ENCODE peak calls at places on chromosome 11, in four cellular contexts. L is H54, B is AG04450, J is GM12892. E is an unnamed sample.

GRCh38 chr11:8040261-8040920 is 40.6 kb upstream of the TUB start:
- DNase-seq in J (no peak), L (no peak), B (no peak), E (no peak)

GRCh38 chr11:2804189-2804588 is 81.4 kb downstream of the CDKN1C start:
- DNase-seq in J (no peak), L (no peak), B (no peak), E (no peak)

GRCh38 chr11:35404397-35404775 is 15.0 kb downstream of the SLC1A2 start:
- DNase-seq in B (no peak), L (peak; percentile 26), J (no peak), E (no peak)

GRCh38 chr11:125448136-125448535 is 47.9 kb downstream of the FEZ1 start:
- DNase-seq in B (no peak), L (peak; percentile 37), J (no peak), E (no peak)

GRCh38 chr11:75771646-75772410 is 3.2 kb downstream of the DGAT2 start:
- DNase-seq in J (no peak), L (no peak), B (peak; percentile 18), E (no peak)

GRCh38 chr11:65764434-65764833 is 16.3 kb downstream of the AP5B1 start:
- DNase-seq in B (no peak), L (no peak), J (no peak), E (no peak)

GRCh38 chr11:114202011-114202609 is 94.1 kb upstream of the NNMT start:
- DNase-seq in B (no peak), J (no peak), L (no peak), E (no peak)

GRCh38 chr11:44338031-44338430 is 28.1 kb upstream of the ALX4 start:
- DNase-seq in L (no peak), J (no peak), B (no peak), E (no peak)

GRCh38 chr11:63880031-63880841 is 36.7 kb downstream of the RCOR2 start:
- DNase-seq in B (peak; percentile 27), L (peak; percentile 49), J (no peak), E (peak; percentile 37)

GRCh38 chr11:17790453-17790852 is 55.9 kb downstream of the KCNC1 start:
- DNase-seq in J (no peak), B (peak; percentile 63), L (peak; percentile 33), E (peak; percentile 2)

GRCh38 chr11:117328414-117329010 is 858 bp downstream of the CEP164 start:
- DNase-seq in L (no peak), B (no peak), J (no peak), E (no peak)

GRCh38 chr11:59141673-59142460 is 789 bp upstream of the FAM111A start:
- DNase-seq in L (no peak), B (no peak), J (no peak), E (peak; percentile 13)

GRCh38 chr11:127003260-127003981 is 2.9 kb upstream of the KIRREL3 start:
- DNase-seq in B (no peak), L (no peak), J (no peak), E (peak; percentile 47)

GRCh38 chr11:125224391-125225015 is 60.0 kb downstream of the PKNOX2 start:
- DNase-seq in J (no peak), L (peak; percentile 26), B (no peak), E (peak; percentile 10)

GRCh38 chr11:116420770-116421528 is 351.8 kb downstream of the BUD13 start:
- DNase-seq in L (peak; percentile 4), J (no peak), B (no peak), E (no peak)

GRCh38 chr11:64490562-64491216 is 100.3 kb upstream of the SLC22A12 start:
- DNase-seq in L (no peak), B (no peak), J (no peak), E (no peak)

GRCh38 chr11:114353448-114353847 is 46.9 kb downstream of the C11orf71 start:
- DNase-seq in L (no peak), J (no peak), B (no peak), E (no peak)

GRCh38 chr11:30489513-30489912 is 96.6 kb downstream of the MPPED2 start:
- DNase-seq in L (no peak), J (no peak), B (no peak), E (no peak)

GRCh38 chr11:62142921-62143320 is 19.1 kb downstream of the INCENP start:
- DNase-seq in B (no peak), L (no peak), J (no peak), E (no peak)

GRCh38 chr11:120401506-120401905 is 65.3 kb downstream of the ARHGEF12 start:
- DNase-seq in L (no peak), B (no peak), J (no peak), E (no peak)

GRCh38 chr11:4480577-4481539 is 1.6 kb upstream of the OR52K1 start:
- DNase-seq in B (no peak), L (no peak), J (no peak), E (no peak)

GRCh38 chr11:12906501-12906900 is 102.6 kb upstream of the RASSF10 start:
- DNase-seq in B (no peak), J (no peak), L (no peak), E (no peak)

GRCh38 chr11:2590951-2591754 is 108.6 kb downstream of the KCNQ1OT1 start:
- DNase-seq in L (no peak), J (peak; percentile 6), B (no peak), E (no peak)

GRCh38 chr11:64619811-64620285 is 28.8 kb downstream of the SLC22A12 start:
- DNase-seq in B (peak; percentile 7), J (no peak), L (peak; percentile 71), E (no peak)

GRCh38 chr11:64763804-64764611 is 4.2 kb upstream of the PYGM start:
- DNase-seq in B (no peak), J (no peak), L (no peak), E (no peak)

GRCh38 chr11:6928916-6929315 is 2.7 kb downstream of the ZNF215 start:
- DNase-seq in B (no peak), L (no peak), J (no peak), E (no peak)

E was measured in amniotic stem cell.